ENCODE peak calls at places on chromosome 17, in seven cellular contexts. One of them, this sample, is unnamed.

GRCh38 chr17:8384801-8385335 is 1.9 kb upstream of the RPL26 start:
- DNase-seq in stomach: no peak
- DNase-seq in heart left ventricle: no peak
- DNase-seq in uterus: no peak
- DNase-seq in H1: peak
- DNase-seq in breast epithelium: no peak
- DNase-seq in IMR-90: peak
- DNase-seq in this sample: no peak

GRCh38 chr17:80892019-80892855 is 99.4 kb upstream of the CHMP6 start:
- DNase-seq in IMR-90: peak
- DNase-seq in uterus: peak
- DNase-seq in heart left ventricle: peak
- DNase-seq in breast epithelium: no peak
- DNase-seq in stomach: no peak
- DNase-seq in H1: no peak
- DNase-seq in this sample: peak

GRCh38 chr17:78140169-78141051 is 5.8 kb upstream of the C17orf99 start:
- DNase-seq in stomach: peak
- DNase-seq in uterus: peak
- DNase-seq in IMR-90: peak
- DNase-seq in H1: peak
- DNase-seq in heart left ventricle: peak
- DNase-seq in breast epithelium: peak
- DNase-seq in this sample: peak

GRCh38 chr17:29176500-29177351 is 3.5 kb downstream of the MYO18A start:
- DNase-seq in heart left ventricle: no peak
- DNase-seq in H1: peak
- DNase-seq in IMR-90: peak
- DNase-seq in breast epithelium: no peak
- DNase-seq in uterus: peak
- DNase-seq in stomach: peak
- DNase-seq in this sample: no peak

GRCh38 chr17:14143678-14144077 is 74.4 kb downstream of the COX10 start:
- DNase-seq in breast epithelium: no peak
- DNase-seq in stomach: peak
- DNase-seq in heart left ventricle: no peak
- DNase-seq in H1: no peak
- DNase-seq in IMR-90: peak
- DNase-seq in uterus: no peak
- DNase-seq in this sample: no peak

GRCh38 chr17:37791434-37791833 is 46.6 kb upstream of the HNF1B start:
- DNase-seq in H1: no peak
- DNase-seq in stomach: peak
- DNase-seq in uterus: no peak
- DNase-seq in heart left ventricle: no peak
- DNase-seq in IMR-90: peak
- DNase-seq in breast epithelium: no peak
- DNase-seq in this sample: no peak

GRCh38 chr17:4823373-4824089 is 9.6 kb upstream of the MINK1 start:
- DNase-seq in H1: no peak
- DNase-seq in IMR-90: no peak
- DNase-seq in stomach: no peak
- DNase-seq in heart left ventricle: no peak
- DNase-seq in breast epithelium: no peak
- DNase-seq in uterus: no peak
- DNase-seq in this sample: no peak

GRCh38 chr17:56988901-56989572 is 11.1 kb downstream of the SCPEP1 start:
- DNase-seq in stomach: no peak
- DNase-seq in heart left ventricle: no peak
- DNase-seq in H1: no peak
- DNase-seq in IMR-90: no peak
- DNase-seq in uterus: no peak
- DNase-seq in breast epithelium: no peak
- DNase-seq in this sample: no peak

GRCh38 chr17:45345246-45345553 is 28.4 kb upstream of the MAP3K14 start:
- DNase-seq in heart left ventricle: no peak
- DNase-seq in IMR-90: no peak
- DNase-seq in stomach: no peak
- DNase-seq in H1: no peak
- DNase-seq in uterus: no peak
- DNase-seq in breast epithelium: peak
- DNase-seq in this sample: no peak

GRCh38 chr17:43905985-43906852 is 1.1 kb downstream of the MPP2 start:
- DNase-seq in breast epithelium: peak
- DNase-seq in IMR-90: peak
- DNase-seq in heart left ventricle: peak
- DNase-seq in H1: no peak
- DNase-seq in stomach: peak
- DNase-seq in uterus: peak
- DNase-seq in this sample: no peak

GRCh38 chr17:81097943-81098308 is 63.0 kb downstream of the BAIAP2 start:
- DNase-seq in heart left ventricle: peak
- DNase-seq in H1: no peak
- DNase-seq in breast epithelium: no peak
- DNase-seq in uterus: no peak
- DNase-seq in stomach: no peak
- DNase-seq in IMR-90: peak
- DNase-seq in this sample: no peak

GRCh38 chr17:2828396-2829038 is 32.3 kb downstream of the RAP1GAP2 start:
- DNase-seq in heart left ventricle: peak
- DNase-seq in IMR-90: peak
- DNase-seq in H1: peak
- DNase-seq in uterus: peak
- DNase-seq in breast epithelium: peak
- DNase-seq in stomach: peak
- DNase-seq in this sample: no peak

GRCh38 chr17:1362964-1363363 is 37.1 kb downstream of the YWHAE start:
- DNase-seq in breast epithelium: no peak
- DNase-seq in uterus: no peak
- DNase-seq in IMR-90: no peak
- DNase-seq in H1: no peak
- DNase-seq in stomach: no peak
- DNase-seq in heart left ventricle: no peak
- DNase-seq in this sample: no peak

GRCh38 chr17:76866774-76867577 is 1.2 kb upstream of the MGAT5B start:
- DNase-seq in stomach: no peak
- DNase-seq in breast epithelium: no peak
- DNase-seq in IMR-90: peak
- DNase-seq in H1: no peak
- DNase-seq in uterus: no peak
- DNase-seq in heart left ventricle: no peak
- DNase-seq in this sample: no peak

GRCh38 chr17:78597923-78598545 is 20.8 kb upstream of the DNAH17 start:
- DNase-seq in stomach: no peak
- DNase-seq in breast epithelium: no peak
- DNase-seq in IMR-90: peak
- DNase-seq in H1: no peak
- DNase-seq in heart left ventricle: no peak
- DNase-seq in uterus: no peak
- DNase-seq in this sample: no peak

GRCh38 chr17:57324060-57324459 is 67.7 kb downstream of the MSI2 start:
- DNase-seq in heart left ventricle: no peak
- DNase-seq in stomach: no peak
- DNase-seq in breast epithelium: no peak
- DNase-seq in H1: no peak
- DNase-seq in uterus: no peak
- DNase-seq in IMR-90: no peak
- DNase-seq in this sample: no peak

GRCh38 chr17:56009795-56010715 is 143.2 kb upstream of the ANKFN1 start:
- DNase-seq in breast epithelium: no peak
- DNase-seq in stomach: no peak
- DNase-seq in H1: no peak
- DNase-seq in uterus: no peak
- DNase-seq in heart left ventricle: no peak
- DNase-seq in IMR-90: peak
- DNase-seq in this sample: no peak

GRCh38 chr17:78529871-78530670 is 47.1 kb downstream of the DNAH17 start:
- DNase-seq in uterus: no peak
- DNase-seq in H1: no peak
- DNase-seq in IMR-90: no peak
- DNase-seq in stomach: peak
- DNase-seq in heart left ventricle: no peak
- DNase-seq in breast epithelium: no peak
- DNase-seq in this sample: no peak

GRCh38 chr17:51472670-51473069 is 212.3 kb downstream of the UTP18 start:
- DNase-seq in H1: no peak
- DNase-seq in heart left ventricle: no peak
- DNase-seq in IMR-90: no peak
- DNase-seq in breast epithelium: no peak
- DNase-seq in uterus: no peak
- DNase-seq in stomach: no peak
- DNase-seq in this sample: no peak

GRCh38 chr17:1736348-1737281 is 6.1 kb upstream of the SERPINF2 start:
- DNase-seq in breast epithelium: no peak
- DNase-seq in stomach: peak
- DNase-seq in IMR-90: peak
- DNase-seq in H1: no peak
- DNase-seq in uterus: peak
- DNase-seq in heart left ventricle: peak
- DNase-seq in this sample: no peak

GRCh38 chr17:59310263-59310920 is 21.1 kb upstream of the YPEL2 start:
- DNase-seq in H1: no peak
- DNase-seq in heart left ventricle: no peak
- DNase-seq in stomach: no peak
- DNase-seq in uterus: no peak
- DNase-seq in breast epithelium: no peak
- DNase-seq in IMR-90: no peak
- DNase-seq in this sample: no peak
- TF ChIP-seq POLR2A in H1: no peak
- TF ChIP-seq POLR2A in heart left ventricle: no peak
- TF ChIP-seq POLR2A in stomach: no peak
- TF ChIP-seq POLR2A in uterus: no peak
- TF ChIP-seq POLR2A in breast epithelium: no peak
- TF ChIP-seq POLR2A in IMR-90: no peak
- TF ChIP-seq POLR2A in this sample: no peak

GRCh38 chr17:15293558-15293957 is 28.4 kb upstream of the PMP22 start:
- DNase-seq in uterus: no peak
- DNase-seq in stomach: no peak
- DNase-seq in breast epithelium: no peak
- DNase-seq in H1: no peak
- DNase-seq in IMR-90: no peak
- DNase-seq in heart left ventricle: no peak
- DNase-seq in this sample: no peak
- TF ChIP-seq POLR2A in uterus: no peak
- TF ChIP-seq POLR2A in stomach: no peak
- TF ChIP-seq POLR2A in breast epithelium: no peak
- TF ChIP-seq POLR2A in H1: no peak
- TF ChIP-seq POLR2A in IMR-90: no peak
- TF ChIP-seq POLR2A in heart left ventricle: no peak
- TF ChIP-seq POLR2A in this sample: no peak

GRCh38 chr17:48110722-48111121 is 3.2 kb downstream of the SNX11 start:
- DNase-seq in heart left ventricle: no peak
- DNase-seq in stomach: no peak
- DNase-seq in H1: no peak
- DNase-seq in uterus: no peak
- DNase-seq in breast epithelium: no peak
- DNase-seq in IMR-90: no peak
- DNase-seq in this sample: no peak

GRCh38 chr17:48106802-48107136 is 797 bp upstream of the SNX11 start:
- DNase-seq in H1: no peak
- DNase-seq in stomach: no peak
- DNase-seq in uterus: no peak
- DNase-seq in IMR-90: no peak
- DNase-seq in breast epithelium: no peak
- DNase-seq in heart left ventricle: no peak
- DNase-seq in this sample: no peak

GRCh38 chr17:48104440-48104839 is 3.1 kb upstream of the SNX11 start:
- DNase-seq in IMR-90: no peak
- DNase-seq in uterus: no peak
- DNase-seq in stomach: no peak
- DNase-seq in heart left ventricle: no peak
- DNase-seq in H1: no peak
- DNase-seq in breast epithelium: no peak
- DNase-seq in this sample: no peak

GRCh38 chr17:48103379-48103715 is 2.1 kb upstream of the CBX1 start:
- DNase-seq in IMR-90: no peak
- DNase-seq in uterus: no peak
- DNase-seq in H1: no peak
- DNase-seq in breast epithelium: no peak
- DNase-seq in heart left ventricle: no peak
- DNase-seq in stomach: no peak
- DNase-seq in this sample: no peak

GRCh38 chr17:48107137-48108055 is at the start of gene SNX11:
- DNase-seq in heart left ventricle: peak
- DNase-seq in stomach: peak
- DNase-seq in breast epithelium: peak
- DNase-seq in H1: peak
- DNase-seq in IMR-90: peak
- DNase-seq in uterus: peak
- DNase-seq in this sample: no peak
- TF ChIP-seq POLR2A in heart left ventricle: peak
- TF ChIP-seq POLR2A in stomach: no peak
- TF ChIP-seq POLR2A in breast epithelium: no peak
- TF ChIP-seq POLR2A in H1: no peak
- TF ChIP-seq POLR2A in IMR-90: peak
- TF ChIP-seq POLR2A in uterus: peak
- TF ChIP-seq POLR2A in this sample: peak

GRCh38 chr17:30332057-30332542 is 1.8 kb downstream of the TMIGD1 start:
- DNase-seq in breast epithelium: no peak
- DNase-seq in uterus: no peak
- DNase-seq in stomach: no peak
- DNase-seq in heart left ventricle: no peak
- DNase-seq in H1: no peak
- DNase-seq in IMR-90: peak
- DNase-seq in this sample: peak
- TF ChIP-seq POLR2A in breast epithelium: no peak
- TF ChIP-seq POLR2A in uterus: no peak
- TF ChIP-seq POLR2A in stomach: no peak
- TF ChIP-seq POLR2A in heart left ventricle: no peak
- TF ChIP-seq POLR2A in H1: no peak
- TF ChIP-seq POLR2A in IMR-90: no peak
- TF ChIP-seq POLR2A in this sample: no peak

GRCh38 chr17:47651704-47652103 is 2.0 kb downstream of the KPNB1 start:
- DNase-seq in breast epithelium: no peak
- DNase-seq in uterus: no peak
- DNase-seq in IMR-90: no peak
- DNase-seq in H1: no peak
- DNase-seq in stomach: no peak
- DNase-seq in heart left ventricle: no peak
- DNase-seq in this sample: no peak

GRCh38 chr17:47652570-47652969 is 2.9 kb downstream of the KPNB1 start:
- DNase-seq in IMR-90: peak
- DNase-seq in H1: no peak
- DNase-seq in stomach: no peak
- DNase-seq in breast epithelium: no peak
- DNase-seq in heart left ventricle: no peak
- DNase-seq in uterus: no peak
- DNase-seq in this sample: no peak

GRCh38 chr17:47650525-47651522 is 1.1 kb downstream of the KPNB1 start:
- DNase-seq in breast epithelium: peak
- DNase-seq in uterus: peak
- DNase-seq in stomach: peak
- DNase-seq in IMR-90: peak
- DNase-seq in H1: peak
- DNase-seq in heart left ventricle: peak
- DNase-seq in this sample: peak

GRCh38 chr17:47649972-47650524 is 329 bp downstream of the KPNB1 start:
- DNase-seq in IMR-90: no peak
- DNase-seq in stomach: peak
- DNase-seq in breast epithelium: peak
- DNase-seq in heart left ventricle: no peak
- DNase-seq in H1: no peak
- DNase-seq in uterus: no peak
- DNase-seq in this sample: no peak

GRCh38 chr17:47649153-47649971 is at the start of gene KPNB1:
- DNase-seq in heart left ventricle: peak
- DNase-seq in H1: peak
- DNase-seq in IMR-90: peak
- DNase-seq in breast epithelium: peak
- DNase-seq in stomach: peak
- DNase-seq in uterus: peak
- DNase-seq in this sample: peak
- TF ChIP-seq POLR2A in heart left ventricle: peak
- TF ChIP-seq POLR2A in H1: peak
- TF ChIP-seq POLR2A in IMR-90: peak
- TF ChIP-seq POLR2A in breast epithelium: peak
- TF ChIP-seq POLR2A in stomach: no peak
- TF ChIP-seq POLR2A in uterus: peak
- TF ChIP-seq POLR2A in this sample: peak